ENCODE peak calls at places on chromosomes 7 and 10, in four cellular contexts. E is body of pancreas, T is GM12865, O is kidney. J is an unnamed sample.

GRCh38 chr10:64394744-64395143 is 873.5 kb downstream of the REEP3 start:
- DNase-seq in E (no peak), T (no peak), O (no peak), J (no peak)

GRCh38 chr10:132446661-132447445 is 49.9 kb downstream of the PWWP2B start:
- DNase-seq in E (peak), T (peak), O (peak), J (no peak)

GRCh38 chr7:110307776-110308175 is 783.2 kb upstream of the LRRN3 start:
- DNase-seq in E (no peak), T (no peak), O (no peak), J (no peak)

GRCh38 chr7:43249808-43250145 is 137.3 kb downstream of the HECW1 start:
- DNase-seq in E (no peak), T (no peak), O (no peak), J (no peak)

GRCh38 chr10:107490389-107490788 is 325.9 kb upstream of the SORCS1 start:
- DNase-seq in E (no peak), T (no peak), O (no peak), J (no peak)

GRCh38 chr7:44288811-44289340 is 36.5 kb downstream of the CAMK2B start:
- DNase-seq in E (peak), T (no peak), O (peak), J (no peak)

GRCh38 chr10:71244638-71245419 is 32.5 kb downstream of the UNC5B start:
- DNase-seq in E (no peak), T (peak), O (peak), J (no peak)

GRCh38 chr10:35335718-35336083 is 608 bp upstream of the CCNY start:
- DNase-seq in E (peak), T (peak), O (no peak), J (no peak)

GRCh38 chr7:45202618-45203017 is 45.0 kb downstream of the RAMP3 start:
- DNase-seq in E (no peak), T (no peak), O (no peak), J (no peak)

GRCh38 chr7:69349291-69349690 is 249.0 kb upstream of the AUTS2 start:
- DNase-seq in E (no peak), T (no peak), O (no peak), J (no peak)

GRCh38 chr7:28130277-28130676 is 50.3 kb downstream of the JAZF1 start:
- DNase-seq in E (no peak), T (no peak), O (no peak), J (no peak)

GRCh38 chr7:134174797-134175261 is 47.7 kb downstream of the LRGUK start:
- DNase-seq in E (no peak), T (peak), O (no peak), J (peak)
- TF ChIP-seq CTCF in E (no peak), T (no peak), O (no peak), J (no peak)

GRCh38 chr10:128716181-128716580 is 590.0 kb upstream of the MKI67 start:
- DNase-seq in E (no peak), T (no peak), O (no peak), J (no peak)
- H3K4me3 ChIP-seq in E (no peak), T (no peak), O (no peak), J (no peak)

DNA sequence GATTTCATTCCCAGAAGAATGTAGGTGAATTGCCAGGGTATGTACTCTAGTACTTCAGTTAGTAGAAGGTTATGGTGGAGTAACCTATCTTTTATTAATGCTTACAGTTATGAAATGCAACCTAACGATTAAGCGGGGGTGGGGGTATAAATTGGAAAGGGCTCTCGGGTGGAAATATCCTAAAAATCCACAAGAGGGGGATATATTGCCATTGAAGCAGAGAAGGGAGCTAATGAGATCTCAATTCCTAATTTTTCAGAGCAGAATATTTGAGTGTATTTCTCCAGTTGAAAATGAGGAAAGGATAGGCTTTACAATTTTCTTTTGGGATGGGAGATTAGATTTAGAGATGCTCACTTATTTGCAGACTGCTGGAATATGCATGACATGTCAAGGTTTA is 90.8 kb downstream of the DNAJB9 start:
- DNase-seq in E (no peak), T (no peak), O (no peak), J (no peak)
- TF ChIP-seq CTCF in E (no peak), T (no peak), O (no peak), J (peak)

GRCh38 chr10:32461203-32461602 is 15.3 kb downstream of the CCDC7 start:
- DNase-seq in E (no peak), T (peak), O (no peak), J (no peak)

GRCh38 chr10:32454148-32454547 is 8.2 kb downstream of the CCDC7 start:
- DNase-seq in E (no peak), T (no peak), O (no peak), J (no peak)

DNA sequence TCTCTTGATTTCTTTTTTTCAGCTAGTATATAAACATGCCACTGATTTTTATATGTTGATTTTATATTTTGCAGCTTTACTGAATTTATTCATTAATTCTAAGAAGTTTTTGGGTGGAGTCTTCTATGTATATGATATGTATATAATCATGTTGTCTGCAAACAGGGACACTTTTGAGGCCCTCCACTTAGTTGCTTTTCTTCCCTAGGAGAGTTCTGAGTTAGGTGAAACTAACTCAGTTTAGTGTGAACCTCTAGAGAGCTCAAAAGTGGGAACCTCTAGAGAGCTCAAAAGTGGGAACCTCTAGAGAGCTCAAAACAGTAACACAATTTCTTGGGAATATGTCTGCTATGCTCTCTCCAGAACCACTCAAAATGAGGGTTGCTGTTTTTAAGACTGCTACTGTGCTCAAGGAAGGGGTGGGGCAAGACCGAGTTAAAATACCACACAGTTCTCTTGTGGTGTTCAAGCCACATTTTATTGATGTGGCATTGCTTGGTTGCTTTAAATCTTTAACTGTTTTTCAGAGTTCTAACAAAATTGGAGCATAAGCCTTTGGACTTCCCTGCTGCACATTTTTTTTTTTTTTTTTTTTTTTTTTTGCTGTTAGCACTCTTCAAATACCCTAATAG is 13.2 kb downstream of the CCDC7 start:
- DNase-seq in E (no peak), T (no peak), O (no peak), J (no peak)
- H3K4me3 ChIP-seq in E (no peak), T (no peak), O (no peak), J (no peak)

GRCh38 chr7:64555046-64555445 is 7.8 kb downstream of the ZNF680 start:
- DNase-seq in E (no peak), T (no peak), O (no peak), J (no peak)

GRCh38 chr7:64558323-64558705 is 4.6 kb downstream of the ZNF680 start:
- DNase-seq in E (no peak), T (no peak), O (no peak), J (no peak)

GRCh38 chr7:64559206-64559605 is 3.7 kb downstream of the ZNF680 start:
- DNase-seq in E (peak), T (no peak), O (no peak), J (no peak)

GRCh38 chr7:64558781-64559180 is 4.1 kb downstream of the ZNF680 start:
- DNase-seq in E (no peak), T (no peak), O (no peak), J (no peak)

GRCh38 chr7:64557601-64558322 is 5.1 kb downstream of the ZNF680 start:
- DNase-seq in E (no peak), T (no peak), O (no peak), J (no peak)
- TF ChIP-seq CTCF in E (no peak), T (no peak), O (no peak), J (no peak)

GRCh38 chr10:87872828-87873227 is 9.4 kb downstream of the PTEN start:
- DNase-seq in E (no peak), T (no peak), O (no peak), J (no peak)

GRCh38 chr10:87875929-87876571 is 12.6 kb downstream of the PTEN start:
- DNase-seq in E (no peak), T (no peak), O (no peak), J (no peak)

GRCh38 chr10:87870154-87870553 is 6.7 kb downstream of the PTEN start:
- DNase-seq in E (no peak), T (no peak), O (no peak), J (no peak)

GRCh38 chr10:87878664-87879459 is 15.4 kb downstream of the PTEN start:
- DNase-seq in E (no peak), T (no peak), O (no peak), J (no peak)

GRCh38 chr10:87873656-87874055 is 10.2 kb downstream of the PTEN start:
- DNase-seq in E (no peak), T (no peak), O (no peak), J (no peak)
- H3K4me3 ChIP-seq in E (no peak), T (no peak), O (no peak), J (no peak)

GRCh38 chr7:2646336-2646679 is 14.5 kb downstream of the TTYH3 start:
- DNase-seq in E (no peak), T (no peak), O (no peak), J (no peak)

GRCh38 chr7:2645274-2645868 is 13.6 kb downstream of the TTYH3 start:
- DNase-seq in E (no peak), T (peak), O (no peak), J (no peak)

GRCh38 chr7:2644514-2645273 is 12.9 kb downstream of the TTYH3 start:
- DNase-seq in E (no peak), T (no peak), O (peak), J (no peak)

GRCh38 chr7:2641406-2642393 is 9.9 kb downstream of the TTYH3 start:
- DNase-seq in E (peak), T (peak), O (peak), J (peak)

DNA sequence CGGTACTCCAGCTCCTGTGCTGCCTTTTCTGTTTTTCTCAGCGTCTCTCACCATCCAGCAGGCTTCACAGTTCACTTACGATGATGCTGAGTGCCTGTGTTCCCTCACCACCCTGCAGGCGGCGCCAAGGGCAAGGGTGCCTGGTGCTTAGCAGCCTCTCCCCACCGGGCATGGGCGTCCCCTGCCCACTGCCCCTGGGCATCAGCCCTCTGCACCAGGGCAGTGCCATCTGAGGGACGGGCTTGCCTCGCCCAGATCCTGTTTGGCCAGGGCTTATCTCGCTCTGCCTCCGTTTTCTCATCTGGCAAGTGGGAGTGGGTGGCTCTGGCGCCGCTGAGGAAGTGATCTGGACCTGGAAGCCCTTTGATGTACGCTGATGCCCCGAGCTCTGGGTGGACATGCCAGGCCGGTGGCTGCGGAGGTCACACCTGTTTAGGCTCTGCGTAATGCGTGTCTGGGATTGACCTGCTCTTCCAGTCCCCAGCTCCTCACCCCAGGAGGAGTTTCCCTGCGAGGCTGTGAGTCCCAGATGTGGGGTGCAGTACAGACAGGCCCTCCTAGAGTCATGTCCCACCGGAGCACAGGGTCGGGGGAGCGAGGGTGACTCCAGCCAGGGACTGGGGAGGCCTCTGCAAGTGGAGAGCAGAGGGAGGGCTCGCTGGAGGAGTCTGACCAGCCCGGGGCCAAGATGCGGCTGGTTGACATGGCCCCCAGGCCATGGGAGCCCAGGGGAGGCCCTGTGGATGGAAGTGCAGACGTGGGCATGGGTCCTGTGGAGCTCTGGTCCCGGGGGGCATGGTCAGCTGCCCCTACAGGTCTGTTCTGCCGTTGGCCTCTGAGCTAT is 11.8 kb downstream of the TTYH3 start:
- DNase-seq in E (no peak), T (peak), O (peak), J (no peak)
- TF ChIP-seq CTCF in E (no peak), T (peak), O (no peak), J (peak)

DNA sequence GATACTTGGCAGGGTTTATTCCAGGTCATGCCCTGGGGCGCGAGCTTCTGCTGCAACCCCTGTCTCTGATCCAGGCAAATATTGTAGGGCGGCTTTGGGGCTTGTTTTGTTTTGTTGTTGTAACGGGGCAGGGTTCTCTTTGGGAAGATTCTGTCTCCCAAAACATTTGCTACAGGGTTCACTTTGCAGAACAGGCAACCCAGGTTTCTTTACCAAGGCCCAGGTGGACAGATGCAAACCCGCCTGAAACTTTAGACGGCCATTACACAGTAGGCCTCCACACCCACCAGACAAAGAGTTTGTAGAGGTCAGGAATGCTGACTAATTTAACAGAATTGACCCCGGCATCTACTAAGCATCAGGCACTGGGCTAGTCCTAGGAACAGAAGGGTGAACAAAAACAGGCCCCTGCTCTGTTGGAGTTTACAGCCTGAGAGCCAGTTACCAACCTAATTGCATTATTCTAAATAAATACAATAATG is 570 bp upstream of the CDCA7L start:
- DNase-seq in E (no peak), T (no peak), O (no peak), J (no peak)
- H3K4me3 ChIP-seq in E (peak), T (peak), O (no peak), J (peak)

GRCh38 chr7:106039486-106040060 is 72.5 kb downstream of the SYPL1 start:
- DNase-seq in E (no peak), T (no peak), O (peak), J (no peak)
- TF ChIP-seq CTCF in E (no peak), T (no peak), O (no peak), J (no peak)

DNA sequence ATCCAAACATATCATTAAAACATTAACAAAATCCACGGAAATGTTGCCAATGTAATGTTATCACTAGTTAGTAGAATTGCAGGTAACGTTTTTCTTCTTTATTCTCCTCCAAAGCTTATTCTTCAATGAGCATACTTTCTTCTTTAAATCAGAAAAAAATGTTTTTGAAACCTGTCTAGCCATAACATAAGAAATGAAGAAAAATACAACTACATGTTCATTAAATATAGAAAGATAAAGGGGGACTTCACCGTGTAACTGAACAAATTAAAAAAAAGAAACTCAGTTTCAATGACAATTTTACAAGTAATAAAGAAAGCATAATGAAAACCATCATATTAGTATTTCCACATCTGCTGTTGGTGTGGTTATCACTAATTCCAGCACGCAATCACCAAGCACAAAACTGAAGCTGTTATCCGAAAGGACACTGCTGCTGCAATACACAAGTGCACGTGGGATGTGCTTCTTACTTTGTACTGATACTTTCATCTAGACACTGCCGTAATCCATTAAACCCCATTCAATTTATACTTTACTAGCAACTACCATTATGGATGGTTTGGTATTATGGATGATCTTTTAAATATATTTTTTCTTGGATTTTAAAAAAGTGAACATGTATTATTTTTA is 9.6 kb downstream of the ESYT2 start:
- DNase-seq in E (no peak), T (no peak), O (no peak), J (no peak)
- H3K4me3 ChIP-seq in E (no peak), T (no peak), O (no peak), J (no peak)